ENCODE peak calls at places on chromosomes 2 and 18, in five cellular contexts. One of them, this sample, is unnamed.

GRCh38 chr2:150303281-150303680 is 184.2 kb downstream of the RND3 start:
- DNase-seq in CD8-positive, alpha-beta memory T cell: no peak
- DNase-seq in stimulated activated effector memory CD8-positive, alpha-beta T cell treated with anti-CD3 and anti-CD28 coated beads, Interleukin-12 subunit alpha, Interleukin-12 subunit beta, amount 100 ng/mL, for 72 hours: no peak
- DNase-seq in iPS-NIHi11: no peak
- DNase-seq in HTR-8/SVneo: no peak
- DNase-seq in this sample: no peak

GRCh38 chr2:85501244-85501643 is 37.7 kb upstream of the MAT2A start:
- DNase-seq in stimulated activated effector memory CD8-positive, alpha-beta T cell treated with anti-CD3 and anti-CD28 coated beads, Interleukin-12 subunit alpha, Interleukin-12 subunit beta, amount 100 ng/mL, for 72 hours: no peak
- DNase-seq in HTR-8/SVneo: no peak
- DNase-seq in iPS-NIHi11: peak; percentile 46
- DNase-seq in CD8-positive, alpha-beta memory T cell: no peak
- DNase-seq in this sample: no peak

GRCh38 chr2:237863659-237864029 is 4.2 kb downstream of the RAMP1 start:
- DNase-seq in HTR-8/SVneo: no peak
- DNase-seq in stimulated activated effector memory CD8-positive, alpha-beta T cell treated with anti-CD3 and anti-CD28 coated beads, Interleukin-12 subunit alpha, Interleukin-12 subunit beta, amount 100 ng/mL, for 72 hours: no peak
- DNase-seq in CD8-positive, alpha-beta memory T cell: no peak
- DNase-seq in iPS-NIHi11: no peak
- DNase-seq in this sample: no peak

GRCh38 chr2:2992622-2993021 is 385.0 kb downstream of the EIPR1 start:
- DNase-seq in CD8-positive, alpha-beta memory T cell: no peak
- DNase-seq in HTR-8/SVneo: no peak
- DNase-seq in stimulated activated effector memory CD8-positive, alpha-beta T cell treated with anti-CD3 and anti-CD28 coated beads, Interleukin-12 subunit alpha, Interleukin-12 subunit beta, amount 100 ng/mL, for 72 hours: no peak
- DNase-seq in iPS-NIHi11: no peak
- DNase-seq in this sample: no peak

GRCh38 chr2:97982621-97983020 is 13.1 kb downstream of the TMEM131 start:
- DNase-seq in CD8-positive, alpha-beta memory T cell: no peak
- DNase-seq in stimulated activated effector memory CD8-positive, alpha-beta T cell treated with anti-CD3 and anti-CD28 coated beads, Interleukin-12 subunit alpha, Interleukin-12 subunit beta, amount 100 ng/mL, for 72 hours: no peak
- DNase-seq in iPS-NIHi11: no peak
- DNase-seq in HTR-8/SVneo: no peak
- DNase-seq in this sample: no peak

GRCh38 chr2:78908973-78909372 is 116.5 kb upstream of the REG3G start:
- DNase-seq in stimulated activated effector memory CD8-positive, alpha-beta T cell treated with anti-CD3 and anti-CD28 coated beads, Interleukin-12 subunit alpha, Interleukin-12 subunit beta, amount 100 ng/mL, for 72 hours: no peak
- DNase-seq in HTR-8/SVneo: no peak
- DNase-seq in CD8-positive, alpha-beta memory T cell: no peak
- DNase-seq in iPS-NIHi11: no peak
- DNase-seq in this sample: no peak

GRCh38 chr2:157692768-157693167 is 64.1 kb upstream of the ACVR1C start:
- DNase-seq in iPS-NIHi11: no peak
- DNase-seq in HTR-8/SVneo: peak; percentile 20
- DNase-seq in CD8-positive, alpha-beta memory T cell: no peak
- DNase-seq in stimulated activated effector memory CD8-positive, alpha-beta T cell treated with anti-CD3 and anti-CD28 coated beads, Interleukin-12 subunit alpha, Interleukin-12 subunit beta, amount 100 ng/mL, for 72 hours: no peak
- DNase-seq in this sample: no peak

GRCh38 chr2:105604938-105605337 is 139.8 kb upstream of the NCK2 start:
- DNase-seq in stimulated activated effector memory CD8-positive, alpha-beta T cell treated with anti-CD3 and anti-CD28 coated beads, Interleukin-12 subunit alpha, Interleukin-12 subunit beta, amount 100 ng/mL, for 72 hours: no peak
- DNase-seq in CD8-positive, alpha-beta memory T cell: no peak
- DNase-seq in HTR-8/SVneo: no peak
- DNase-seq in iPS-NIHi11: no peak
- DNase-seq in this sample: no peak

GRCh38 chr18:13372405-13372995 is 153.9 kb downstream of the LDLRAD4 start:
- DNase-seq in CD8-positive, alpha-beta memory T cell: no peak
- DNase-seq in stimulated activated effector memory CD8-positive, alpha-beta T cell treated with anti-CD3 and anti-CD28 coated beads, Interleukin-12 subunit alpha, Interleukin-12 subunit beta, amount 100 ng/mL, for 72 hours: no peak
- DNase-seq in iPS-NIHi11: no peak
- DNase-seq in HTR-8/SVneo: no peak
- DNase-seq in this sample: no peak

GRCh38 chr18:79615586-79615985 is 64.0 kb upstream of the CTDP1 start:
- DNase-seq in iPS-NIHi11: no peak
- DNase-seq in CD8-positive, alpha-beta memory T cell: no peak
- DNase-seq in stimulated activated effector memory CD8-positive, alpha-beta T cell treated with anti-CD3 and anti-CD28 coated beads, Interleukin-12 subunit alpha, Interleukin-12 subunit beta, amount 100 ng/mL, for 72 hours: no peak
- DNase-seq in HTR-8/SVneo: no peak
- DNase-seq in this sample: no peak

GRCh38 chr2:14654733-14655346 is 22.3 kb downstream of the LRATD1 start:
- DNase-seq in HTR-8/SVneo: no peak
- DNase-seq in iPS-NIHi11: no peak
- DNase-seq in stimulated activated effector memory CD8-positive, alpha-beta T cell treated with anti-CD3 and anti-CD28 coated beads, Interleukin-12 subunit alpha, Interleukin-12 subunit beta, amount 100 ng/mL, for 72 hours: no peak
- DNase-seq in CD8-positive, alpha-beta memory T cell: no peak
- DNase-seq in this sample: no peak

GRCh38 chr2:121530210-121530562 is 494 bp upstream of the RNU4ATAC start:
- DNase-seq in HTR-8/SVneo: peak; percentile 81
- DNase-seq in iPS-NIHi11: peak; percentile 78
- DNase-seq in stimulated activated effector memory CD8-positive, alpha-beta T cell treated with anti-CD3 and anti-CD28 coated beads, Interleukin-12 subunit alpha, Interleukin-12 subunit beta, amount 100 ng/mL, for 72 hours: peak; percentile 61
- DNase-seq in CD8-positive, alpha-beta memory T cell: no peak
- DNase-seq in this sample: peak; percentile 53

GRCh38 chr2:127453392-127454171 is 35.4 kb downstream of the PROC start:
- DNase-seq in CD8-positive, alpha-beta memory T cell: no peak
- DNase-seq in stimulated activated effector memory CD8-positive, alpha-beta T cell treated with anti-CD3 and anti-CD28 coated beads, Interleukin-12 subunit alpha, Interleukin-12 subunit beta, amount 100 ng/mL, for 72 hours: no peak
- DNase-seq in iPS-NIHi11: peak; percentile 27
- DNase-seq in HTR-8/SVneo: peak; percentile 59
- DNase-seq in this sample: no peak

This sample was measured in GM12892.